ENCODE peak calls at places on chromosomes 2 and 18, in seven cellular contexts. Q, Y, D, I, C, L and B are unnamed samples.

GRCh38 chr18:11948852-11949523 is 32.3 kb upstream of the IMPA2 start:
- DNase-seq in Q (no peak), Y (no peak), D (no peak), I (peak), C (no peak), L (no peak), B (no peak)

GRCh38 chr2:132953771-132954170 is 283.8 kb upstream of the LYPD1 start:
- DNase-seq in Q (no peak), Y (peak), D (no peak), I (no peak), C (no peak), L (peak), B (no peak)

GRCh38 chr2:203579131-203579643 is 44.1 kb upstream of the RAPH1 start:
- DNase-seq in Q (peak), Y (peak), D (no peak), I (peak), C (no peak), L (no peak), B (no peak)

GRCh38 chr18:77250501-77250925 is 865 bp downstream of the GALR1 start:
- DNase-seq in Q (peak), Y (no peak), D (no peak), I (no peak), C (no peak), L (no peak), B (no peak)

GRCh38 chr2:104768694-104769093 is 85.2 kb upstream of the POU3F3 start:
- DNase-seq in Q (no peak), Y (no peak), D (no peak), I (no peak), C (no peak), L (no peak), B (no peak)

GRCh38 chr2:211800001-211800400 is 738.6 kb downstream of the ERBB4 start:
- DNase-seq in Q (no peak), Y (no peak), D (no peak), I (no peak), C (no peak), L (no peak), B (no peak)

GRCh38 chr18:41513438-41513837 is 441.6 kb upstream of the PIK3C3 start:
- DNase-seq in Q (no peak), Y (no peak), D (no peak), I (no peak), C (no peak), L (no peak), B (no peak)

GRCh38 chr2:28610583-28611201 is 114.8 kb downstream of the PLB1 start:
- DNase-seq in Q (no peak), Y (no peak), D (no peak), I (peak), C (peak), L (no peak), B (no peak)

GRCh38 chr2:9235388-9236344 is 29.1 kb downstream of the ASAP2 start:
- DNase-seq in Q (peak), Y (no peak), D (no peak), I (peak), C (no peak), L (no peak), B (no peak)

GRCh38 chr18:55111271-55111670 is 152.0 kb upstream of the CCDC68 start:
- DNase-seq in Q (no peak), Y (no peak), D (no peak), I (no peak), C (no peak), L (no peak), B (no peak)
- H3K27ac ChIP-seq in Q (no peak), Y (no peak), D (no peak), I (no peak), C (no peak), L (no peak), B (no peak)

DNA sequence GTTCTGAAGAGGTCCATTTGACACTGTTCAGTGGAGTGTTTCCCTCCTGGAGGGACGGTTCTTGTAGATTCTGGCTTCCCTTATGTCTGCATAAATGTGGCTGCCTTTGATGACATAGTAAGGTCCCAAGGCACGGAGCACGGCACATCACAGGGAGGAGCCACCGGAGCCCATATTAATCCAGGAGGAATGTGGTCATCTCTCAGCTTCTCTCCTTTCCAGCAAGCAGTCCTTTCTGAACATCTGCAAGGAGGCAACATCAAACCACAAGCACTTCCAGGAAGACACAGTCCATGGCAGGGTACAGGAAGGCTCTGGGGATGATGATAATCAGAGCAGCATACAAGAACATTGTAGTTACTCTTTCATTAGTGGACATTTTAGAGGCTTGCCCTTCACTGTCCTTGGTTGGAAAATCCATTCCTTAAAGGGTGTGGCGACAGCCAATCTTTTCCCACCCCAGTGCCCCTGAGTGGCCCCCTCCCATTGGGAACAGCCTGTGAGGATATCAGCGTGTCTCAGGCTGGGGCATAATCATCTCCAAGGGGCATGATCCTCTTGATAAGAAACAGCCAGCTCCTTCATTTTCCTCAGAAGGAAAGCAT is 31.2 kb downstream of the YPEL5 start:
- DNase-seq in Q (no peak), Y (no peak), D (peak), I (no peak), C (no peak), L (no peak), B (no peak)
- H3K27ac ChIP-seq in Q (no peak), Y (no peak), D (no peak), I (no peak), C (no peak), L (no peak), B (no peak)

DNA sequence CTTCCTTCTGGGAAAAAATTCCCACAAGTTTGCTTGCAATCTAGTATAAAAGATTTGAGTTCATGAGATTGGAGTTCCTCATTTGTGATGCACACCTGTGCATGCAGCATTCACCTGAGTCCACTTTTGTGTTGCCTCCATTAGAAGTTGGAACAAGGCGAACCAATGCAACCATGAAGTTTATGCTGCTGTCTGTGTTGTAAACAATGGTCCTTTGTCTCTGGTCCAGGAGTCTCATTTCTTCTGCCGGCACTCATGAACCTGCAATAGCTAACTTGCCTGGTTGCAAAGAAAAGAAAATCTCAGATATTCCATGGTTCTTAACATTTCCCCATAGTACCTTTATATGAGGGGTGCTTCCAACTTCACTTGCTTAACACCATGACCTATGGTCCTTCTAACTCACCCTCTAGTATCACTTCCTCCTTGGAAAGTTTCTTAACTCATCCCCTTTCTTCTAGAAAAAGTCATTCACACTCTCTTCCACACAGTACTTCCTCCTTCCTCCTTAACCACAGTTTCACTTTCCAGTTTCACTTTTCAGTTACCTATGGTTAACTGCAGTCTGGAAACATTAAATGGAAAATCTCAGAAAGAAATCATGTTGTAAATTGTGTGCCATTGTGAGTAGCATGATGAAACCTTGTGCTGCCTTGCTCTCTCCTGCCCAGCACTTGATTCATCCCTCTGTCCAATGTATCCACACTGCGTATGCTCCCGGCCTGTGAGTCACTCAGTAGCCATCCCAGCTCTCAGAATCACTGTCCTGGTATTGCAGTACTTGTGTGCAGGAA is 128.8 kb upstream of the TRIB2 start:
- DNase-seq in Q (no peak), Y (peak), D (no peak), I (peak), C (no peak), L (peak), B (no peak)
- H3K27ac ChIP-seq in Q (no peak), Y (no peak), D (no peak), I (peak), C (no peak), L (no peak), B (no peak)

DNA sequence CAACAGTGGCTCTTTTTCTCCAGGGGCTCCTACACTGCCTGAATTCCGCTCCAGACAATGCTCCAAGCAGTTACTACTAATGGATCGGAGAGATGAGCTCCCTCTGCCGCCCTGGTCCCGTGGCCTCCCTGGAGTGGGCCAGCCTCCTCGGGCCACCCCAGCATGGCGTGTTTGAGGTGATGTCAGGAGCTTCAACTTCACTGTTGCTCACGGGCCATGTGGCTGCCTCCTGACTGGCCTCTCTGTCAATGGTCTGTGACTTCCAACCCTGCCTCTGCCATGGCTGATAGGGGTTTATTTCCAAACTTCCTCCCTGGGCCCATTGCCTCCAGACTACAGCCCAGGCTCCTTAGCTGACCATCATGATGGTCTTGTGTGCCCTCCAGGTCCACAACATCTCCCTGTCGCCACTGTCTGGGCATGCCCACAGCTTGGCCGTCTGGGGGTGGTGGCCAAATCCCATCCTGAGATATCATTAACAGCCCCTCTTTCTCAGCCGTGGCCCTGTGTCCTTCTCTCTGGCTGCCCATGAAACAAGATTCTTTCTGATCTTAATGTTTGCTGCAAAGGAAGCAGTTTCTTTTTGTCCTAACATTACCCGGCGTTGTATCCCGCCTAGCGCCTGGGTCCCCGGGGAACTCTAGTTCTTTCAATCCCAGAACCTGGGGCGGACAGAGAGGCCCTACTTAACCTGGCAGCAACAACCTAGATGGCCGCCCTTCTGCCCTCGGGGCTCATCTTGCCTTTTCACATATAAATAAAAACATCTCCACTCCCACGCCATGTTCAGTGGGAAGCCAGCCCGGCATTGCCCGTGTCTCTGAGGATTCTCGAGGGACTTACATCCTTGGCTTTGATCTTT is 38.1 kb downstream of the ATOH8 start:
- DNase-seq in Q (no peak), Y (no peak), D (no peak), I (no peak), C (no peak), L (no peak), B (no peak)
- H3K27ac ChIP-seq in Q (no peak), Y (no peak), D (no peak), I (peak), C (no peak), L (no peak), B (peak)

GRCh38 chr18:23452347-23452727 is 750 bp upstream of the RIOK3 start:
- DNase-seq in Q (no peak), Y (no peak), D (no peak), I (no peak), C (no peak), L (no peak), B (no peak)
- H3K27ac ChIP-seq in Q (no peak), Y (peak), D (peak), I (peak), C (peak), L (peak), B (peak)

GRCh38 chr2:159091981-159092380 is 123.5 kb downstream of the TANC1 start:
- DNase-seq in Q (no peak), Y (peak), D (no peak), I (no peak), C (no peak), L (peak), B (no peak)
- H3K27ac ChIP-seq in Q (no peak), Y (no peak), D (peak), I (peak), C (no peak), L (no peak), B (no peak)

GRCh38 chr2:88067598-88067997 is at the start of gene SMYD1:
- DNase-seq in Q (no peak), Y (no peak), D (no peak), I (no peak), C (no peak), L (no peak), B (no peak)

GRCh38 chr2:88070055-88070454 is 2.4 kb downstream of the SMYD1 start:
- DNase-seq in Q (no peak), Y (no peak), D (no peak), I (no peak), C (no peak), L (no peak), B (no peak)

GRCh38 chr2:88067189-88067588 is 436 bp upstream of the SMYD1 start:
- DNase-seq in Q (no peak), Y (no peak), D (no peak), I (no peak), C (no peak), L (no peak), B (no peak)

GRCh38 chr2:88068044-88068443 is 419 bp downstream of the SMYD1 start:
- DNase-seq in Q (no peak), Y (no peak), D (no peak), I (no peak), C (no peak), L (no peak), B (no peak)

GRCh38 chr2:88069117-88069516 is 1.5 kb downstream of the SMYD1 start:
- DNase-seq in Q (no peak), Y (no peak), D (no peak), I (no peak), C (no peak), L (no peak), B (no peak)
- H3K27ac ChIP-seq in Q (no peak), Y (no peak), D (no peak), I (no peak), C (no peak), L (no peak), B (no peak)

GRCh38 chr2:69032336-69032735 is 19.4 kb downstream of the ANTXR1 start:
- DNase-seq in Q (no peak), Y (no peak), D (no peak), I (no peak), C (no peak), L (no peak), B (no peak)

GRCh38 chr2:69034845-69035244 is 21.9 kb downstream of the ANTXR1 start:
- DNase-seq in Q (no peak), Y (no peak), D (no peak), I (no peak), C (no peak), L (no peak), B (no peak)

GRCh38 chr2:69034122-69034521 is 21.1 kb downstream of the ANTXR1 start:
- DNase-seq in Q (no peak), Y (no peak), D (no peak), I (no peak), C (no peak), L (no peak), B (no peak)

GRCh38 chr2:69031466-69031865 is 18.5 kb downstream of the ANTXR1 start:
- DNase-seq in Q (no peak), Y (no peak), D (no peak), I (no peak), C (no peak), L (no peak), B (no peak)

DNA sequence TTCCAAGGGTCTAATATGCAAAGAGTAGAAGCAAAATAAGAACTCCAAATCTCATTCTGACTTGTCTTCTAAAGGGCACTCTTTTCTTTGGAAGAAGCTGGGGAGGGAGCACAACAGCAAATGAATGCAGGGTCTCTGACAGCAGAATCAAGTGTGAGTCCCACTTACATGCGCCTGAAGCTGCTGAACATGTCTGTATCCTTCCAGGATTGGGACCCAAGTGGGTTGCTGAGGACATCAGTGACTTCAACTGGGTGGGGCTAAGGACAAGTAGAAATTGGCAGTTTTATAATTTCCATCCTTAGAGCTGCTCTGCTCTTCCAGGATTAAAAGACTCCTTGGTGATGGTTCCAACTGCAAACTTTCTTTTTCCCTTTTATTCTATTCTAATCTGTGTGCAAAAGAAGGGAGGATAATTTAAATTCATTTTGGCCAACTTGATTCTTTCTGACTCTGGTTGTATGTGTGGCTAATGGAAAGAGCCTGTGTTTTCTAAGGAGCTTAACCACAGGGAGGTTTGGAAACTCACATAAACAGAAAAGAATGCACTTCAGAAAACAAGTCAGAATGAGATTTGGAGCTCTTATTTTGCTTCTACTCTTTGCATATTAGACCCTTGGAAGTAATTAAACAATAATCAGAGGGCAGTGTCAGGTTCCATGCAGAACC is 20.6 kb downstream of the ANTXR1 start:
- DNase-seq in Q (no peak), Y (no peak), D (no peak), I (peak), C (no peak), L (no peak), B (no peak)
- H3K27ac ChIP-seq in Q (no peak), Y (no peak), D (peak), I (no peak), C (no peak), L (no peak), B (no peak)

DNA sequence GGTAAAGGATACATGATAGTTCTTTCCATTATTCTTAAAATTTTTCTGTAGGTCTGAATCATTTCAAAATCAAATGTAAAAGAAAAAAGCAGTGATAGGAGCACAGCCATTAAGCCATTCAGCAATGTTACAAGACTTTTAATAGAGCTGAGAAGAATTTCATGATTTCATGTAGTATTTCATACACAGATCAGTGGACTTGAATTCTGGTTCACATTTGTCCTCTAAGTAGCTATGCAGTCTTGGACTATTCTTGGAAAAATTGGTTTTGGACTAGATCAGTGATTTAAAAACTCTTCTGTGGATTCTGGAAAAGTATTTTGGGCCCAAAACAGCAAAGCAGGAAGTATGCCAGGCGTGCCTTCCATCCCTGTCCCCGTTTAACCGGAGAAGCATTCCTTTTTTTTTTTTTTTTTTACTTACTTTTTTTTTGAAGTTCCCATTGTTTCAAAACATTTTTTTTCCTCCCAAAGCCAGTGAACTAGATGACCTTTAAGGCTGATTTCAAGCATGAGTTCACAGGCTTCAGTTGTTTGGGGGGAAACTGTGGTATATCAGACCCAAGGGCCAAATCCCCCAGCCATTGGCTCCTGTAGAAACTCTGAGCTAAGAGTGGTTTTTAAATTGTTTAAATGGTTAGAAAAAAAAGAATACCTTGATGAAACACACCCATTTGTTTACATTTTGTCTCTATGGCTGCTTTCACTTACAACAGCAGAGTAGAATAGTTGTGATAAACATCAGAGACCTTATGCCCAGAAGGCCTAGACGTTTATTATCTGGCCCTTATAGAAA is 17.5 kb upstream of the POLI start:
- DNase-seq in Q (no peak), Y (no peak), D (no peak), I (no peak), C (no peak), L (no peak), B (no peak)
- H3K27ac ChIP-seq in Q (no peak), Y (peak), D (no peak), I (no peak), C (no peak), L (peak), B (no peak)

GRCh38 chr18:48918156-48918555 is 32.6 kb downstream of the SMAD7 start:
- DNase-seq in Q (peak), Y (no peak), D (no peak), I (no peak), C (no peak), L (peak), B (no peak)
- H3K27ac ChIP-seq in Q (no peak), Y (peak), D (no peak), I (no peak), C (no peak), L (peak), B (no peak)